ENCODE peak calls at places on chromosomes 7 and 10, in six cellular contexts. One of them, this sample, is unnamed.

GRCh38 chr10:60114765-60115586 is 208.6 kb upstream of the CCDC6 start:
- DNase-seq in omental fat pad: no peak
- DNase-seq in frontal cortex: peak
- DNase-seq in EH: peak
- DNase-seq in T-helper 9 cell: no peak
- DNase-seq in AG10803: peak
- DNase-seq in this sample: no peak

GRCh38 chr7:36692444-36692843 is 31.9 kb downstream of the AOAH start:
- DNase-seq in omental fat pad: no peak
- DNase-seq in frontal cortex: no peak
- DNase-seq in EH: no peak
- DNase-seq in T-helper 9 cell: no peak
- DNase-seq in AG10803: no peak
- DNase-seq in this sample: no peak

GRCh38 chr7:105131033-105131656 is 117.1 kb downstream of the KMT2E start:
- DNase-seq in omental fat pad: no peak
- DNase-seq in frontal cortex: no peak
- DNase-seq in EH: no peak
- DNase-seq in T-helper 9 cell: no peak
- DNase-seq in AG10803: no peak
- DNase-seq in this sample: no peak

GRCh38 chr10:2610946-2611345 is 456.4 kb upstream of the PFKP start:
- DNase-seq in omental fat pad: no peak
- DNase-seq in frontal cortex: no peak
- DNase-seq in EH: no peak
- DNase-seq in T-helper 9 cell: no peak
- DNase-seq in AG10803: no peak
- DNase-seq in this sample: no peak

GRCh38 chr10:119253433-119254174 is 46.2 kb downstream of the GRK5 start:
- DNase-seq in omental fat pad: no peak
- DNase-seq in frontal cortex: no peak
- DNase-seq in EH: peak
- DNase-seq in T-helper 9 cell: no peak
- DNase-seq in AG10803: peak
- DNase-seq in this sample: no peak

GRCh38 chr10:11330383-11331020 is 280.9 kb downstream of the USP6NL start:
- DNase-seq in omental fat pad: no peak
- DNase-seq in frontal cortex: no peak
- DNase-seq in EH: peak
- DNase-seq in T-helper 9 cell: no peak
- DNase-seq in AG10803: peak
- DNase-seq in this sample: no peak

GRCh38 chr7:136654406-136654805 is 214.0 kb upstream of the CHRM2 start:
- DNase-seq in omental fat pad: no peak
- DNase-seq in frontal cortex: no peak
- DNase-seq in EH: peak
- DNase-seq in T-helper 9 cell: no peak
- DNase-seq in AG10803: no peak
- DNase-seq in this sample: no peak

GRCh38 chr7:134949171-134949570 is 37.1 kb upstream of the AGBL3 start:
- DNase-seq in omental fat pad: no peak
- DNase-seq in frontal cortex: no peak
- DNase-seq in EH: no peak
- DNase-seq in T-helper 9 cell: no peak
- DNase-seq in AG10803: no peak
- DNase-seq in this sample: no peak

This sample was measured in CD4-positive, alpha-beta T cell.